ENCODE peak calls at places on chromosomes 4 and X, in five cellular contexts. Q, U, T, H and N are unnamed samples.
A peak's percentile ranks its signal among the peaks of the same experiment; 100 is the strongest.

GRCh38 chrX:16771483-16772398 is 14.5 kb upstream of the TXLNG start:
- DNase-seq in U (no peak), H (peak; percentile 78), Q (no peak), T (peak; percentile 39), N (peak; percentile 16)

GRCh38 chr4:21835712-21836111 is 112.9 kb downstream of the KCNIP4 start:
- DNase-seq in Q (no peak), U (no peak), H (no peak), T (no peak), N (no peak)

GRCh38 chrX:45850197-45850774 is 649.6 kb upstream of the DIPK2B start:
- DNase-seq in Q (peak; percentile 2), T (no peak), U (no peak), H (no peak), N (no peak)

GRCh38 chr4:30721353-30722091 is 1.4 kb downstream of the PCDH7 start:
- DNase-seq in T (no peak), U (no peak), H (peak; percentile 29), Q (peak; percentile 30), N (no peak)

GRCh38 chr4:122606364-122607043 is 14.4 kb downstream of the IL21 start:
- DNase-seq in H (no peak), Q (no peak), U (no peak), T (no peak), N (no peak)

GRCh38 chr4:150078041-150078995 is at the start of gene DCLK2:
- DNase-seq in H (peak; percentile 87), U (no peak), T (peak; percentile 76), Q (peak; percentile 73), N (peak; percentile 32)

GRCh38 chr4:1508161-1509160 is 102.2 kb upstream of the NKX1-1 start:
- DNase-seq in Q (no peak), U (no peak), T (no peak), H (no peak), N (no peak)

GRCh38 chrX:36957425-36958328 is 50.5 kb upstream of the FAM47C start:
- DNase-seq in U (no peak), Q (no peak), H (no peak), T (no peak), N (no peak)

GRCh38 chrX:115892787-115893671 is 277.5 kb upstream of the AGTR2 start:
- DNase-seq in U (no peak), T (no peak), H (peak; percentile 53), Q (peak; percentile 4), N (peak; percentile 29)

GRCh38 chr4:171793723-171794122 is 19.5 kb upstream of the GALNTL6 start:
- DNase-seq in Q (no peak), T (no peak), H (no peak), U (no peak), N (no peak)

GRCh38 chrX:118167361-118167760 is 50.8 kb upstream of the KLHL13 start:
- DNase-seq in T (no peak), H (no peak), U (no peak), Q (no peak), N (no peak)

GRCh38 chr4:139015948-139016451 is 419 bp downstream of the NOCT start:
- DNase-seq in Q (peak; percentile 69), T (no peak), U (no peak), H (no peak), N (no peak)

GRCh38 chrX:16484338-16484737 is 165.6 kb upstream of the S100G start:
- DNase-seq in Q (no peak), U (peak; percentile 2), H (peak; percentile 53), T (peak; percentile 70), N (peak; percentile 84)

GRCh38 chr4:138087181-138087714 is 154.9 kb downstream of the SLC7A11 start:
- DNase-seq in Q (no peak), H (no peak), T (no peak), U (no peak), N (no peak)

GRCh38 chr4:17367201-17367600 is 144.7 kb downstream of the QDPR start:
- DNase-seq in U (no peak), T (no peak), H (no peak), Q (no peak), N (no peak)

GRCh38 chr4:99668472-99668871 is 10.8 kb upstream of the C4orf54 start:
- DNase-seq in Q (no peak), U (no peak), H (no peak), T (no peak), N (no peak)

DNA sequence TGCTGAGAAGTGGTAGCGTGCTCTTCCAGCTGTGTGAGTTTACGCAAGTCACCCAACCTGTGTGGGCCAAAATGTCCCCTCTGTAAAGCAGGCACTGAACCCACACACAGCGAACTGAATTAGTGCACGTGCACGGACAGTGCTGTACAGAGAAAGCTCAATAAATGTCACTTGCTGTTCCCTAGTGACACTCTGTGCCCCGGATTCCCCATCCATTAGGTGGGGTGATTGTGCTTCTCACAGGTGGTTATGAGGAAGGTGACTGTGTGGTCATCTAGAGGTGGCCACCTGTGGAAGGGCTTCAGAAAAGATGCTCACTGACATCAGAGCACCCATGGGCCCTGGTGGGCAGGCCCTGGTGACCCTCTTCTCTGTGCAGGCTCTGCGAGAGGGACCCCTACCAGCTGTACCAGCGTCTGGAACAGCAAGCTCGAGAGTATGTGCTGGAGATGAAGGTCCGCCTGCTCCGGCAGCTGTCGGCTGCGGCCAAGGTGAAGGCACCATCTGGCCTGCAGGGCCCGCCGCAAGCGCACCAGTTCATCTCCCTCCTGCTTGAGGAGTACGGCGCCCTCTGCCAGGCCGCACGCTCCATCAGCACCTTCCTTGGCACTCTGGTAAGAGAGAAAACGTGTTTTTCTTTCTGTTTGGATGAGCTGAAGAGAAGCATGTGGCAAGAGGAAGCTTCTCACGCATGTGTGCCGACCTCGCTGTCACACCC is 94.3 kb downstream of the FAM193A start:
- DNase-seq in U (no peak), T (no peak), Q (no peak), H (no peak), N (no peak)
- TF ChIP-seq CTCF in U (no peak), T (no peak), Q (no peak), H (no peak), N (no peak)

DNA sequence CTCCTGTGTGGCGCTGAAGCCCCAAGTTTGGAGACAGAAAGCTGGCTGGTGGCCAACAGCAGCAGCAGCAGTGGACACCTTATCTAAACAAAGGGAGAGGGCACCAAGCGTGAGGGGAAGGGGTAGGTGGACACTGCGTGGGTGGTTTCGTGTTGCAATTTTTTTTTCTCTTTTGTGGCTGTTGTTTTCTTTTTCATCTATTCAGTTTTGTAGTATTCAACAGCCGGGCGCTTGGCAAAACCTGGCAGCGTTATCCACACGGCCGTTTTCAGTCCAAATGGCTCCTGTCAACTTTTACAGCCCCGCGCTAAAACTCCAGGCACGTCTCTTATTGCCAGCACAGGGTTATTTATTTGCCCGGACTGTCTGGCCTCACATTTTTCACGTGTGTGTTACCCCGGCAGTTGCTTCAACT is 192.3 kb downstream of the BCOR start:
- DNase-seq in H (peak; percentile 87), U (no peak), T (no peak), Q (no peak), N (no peak)
- TF ChIP-seq CTCF in H (no peak), U (no peak), T (no peak), Q (no peak), N (no peak)

GRCh38 chrX:33198561-33199279 is 12.6 kb downstream of the DMD start:
- DNase-seq in T (no peak), H (no peak), U (no peak), Q (no peak), N (no peak)
- TF ChIP-seq CTCF in T (no peak), H (no peak), U (no peak), Q (no peak), N (no peak)

GRCh38 chr4:90028460-90028859 is 98.7 kb upstream of the CCSER1 start:
- DNase-seq in Q (no peak), U (no peak), H (no peak), T (no peak), N (no peak)

GRCh38 chr4:90030202-90030601 is 97.0 kb upstream of the CCSER1 start:
- DNase-seq in T (no peak), H (no peak), Q (no peak), U (no peak), N (no peak)

GRCh38 chr4:90024519-90024918 is 102.7 kb upstream of the CCSER1 start:
- DNase-seq in Q (no peak), T (no peak), U (no peak), H (no peak), N (no peak)

GRCh38 chr4:90027565-90027964 is 99.6 kb upstream of the CCSER1 start:
- DNase-seq in H (no peak), T (no peak), U (no peak), Q (peak; percentile 35), N (no peak)

DNA sequence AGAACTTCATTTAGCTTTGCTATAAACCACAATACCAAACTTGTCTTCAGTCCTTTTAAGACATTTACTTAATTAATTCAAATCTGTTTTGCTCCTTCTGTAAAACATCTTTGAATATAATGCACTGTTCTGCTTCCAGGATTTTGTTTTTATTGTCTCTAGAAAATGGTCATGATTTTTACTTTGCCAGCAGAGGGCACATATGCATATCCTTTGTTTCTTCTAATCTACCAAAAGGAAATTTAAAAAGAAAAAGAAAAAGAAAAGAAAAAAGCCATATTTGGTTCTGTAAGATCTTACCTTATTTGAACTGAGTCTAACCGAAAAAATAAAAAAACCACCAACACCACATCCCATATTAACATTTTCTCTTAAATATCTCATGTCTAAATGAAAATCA is 101.9 kb upstream of the CCSER1 start:
- DNase-seq in T (no peak), U (no peak), Q (peak; percentile 2), H (no peak), N (no peak)
- TF ChIP-seq CTCF in T (peak; percentile 29), U (no peak), Q (no peak), H (no peak), N (peak; percentile 32)

GRCh38 chr4:108772402-108772801 is 9.5 kb upstream of the ETNPPL start:
- DNase-seq in H (no peak), Q (no peak), T (no peak), U (no peak), N (no peak)

GRCh38 chr4:108775921-108776320 is 13.1 kb upstream of the ETNPPL start:
- DNase-seq in U (no peak), Q (no peak), H (no peak), T (no peak), N (no peak)

GRCh38 chr4:108779958-108780357 is 17.1 kb upstream of the ETNPPL start:
- DNase-seq in U (no peak), H (no peak), T (no peak), Q (no peak), N (no peak)

GRCh38 chr4:108774809-108775530 is 12.1 kb upstream of the ETNPPL start:
- DNase-seq in Q (no peak), H (no peak), T (no peak), U (no peak), N (no peak)
- TF ChIP-seq CTCF in Q (no peak), H (no peak), T (no peak), U (no peak), N (no peak)